ENCODE peak calls at places on chromosomes 1 and 21, in eight cellular contexts. Q is stomach, A is NCI-H1436, B is activated T-cell treated with anti-CD3 and anti-CD28 coated beads for 48 hours, T is HuH-7, I is HAP-1, E is T-cell, Z is GDM1. X is an unnamed sample.

GRCh38 chr1:208513799-208514198 is 269.6 kb upstream of the PLXNA2 start:
- DNase-seq in Z (no peak), E (no peak), I (no peak), T (no peak), A (no peak), B (no peak), Q (no peak), X (no peak)

GRCh38 chr1:205917466-205918248 is 25.6 kb downstream of the SLC26A9 start:
- DNase-seq in T (no peak), I (no peak), B (no peak), Z (no peak), Q (no peak), A (peak), E (no peak), X (peak)

GRCh38 chr1:243725846-243726245 is 124.2 kb downstream of the AKT3 start:
- DNase-seq in E (no peak), A (no peak), T (no peak), Q (no peak), Z (no peak), B (no peak), I (no peak), X (no peak)

GRCh38 chr1:68174173-68175113 is 57.9 kb downstream of the WLS start:
- DNase-seq in B (no peak), I (no peak), A (no peak), E (no peak), Q (peak), T (no peak), Z (no peak), X (no peak)

GRCh38 chr1:119978018-119978505 is 81.7 kb upstream of the ADAM30 start:
- DNase-seq in B (no peak), T (no peak), Q (no peak), E (no peak), Z (no peak), A (no peak), I (no peak), X (no peak)

GRCh38 chr1:53641481-53642214 is 97.3 kb downstream of the GLIS1 start:
- DNase-seq in A (no peak), Q (no peak), T (no peak), Z (no peak), I (no peak), B (no peak), E (no peak), X (no peak)

GRCh38 chr21:38979271-38980196 is 173.8 kb downstream of the ETS2 start:
- DNase-seq in I (no peak), A (no peak), B (peak), Z (peak), T (no peak), E (no peak), Q (no peak), X (no peak)

GRCh38 chr1:19011832-19012231 is 55.4 kb upstream of the IFFO2 start:
- DNase-seq in Q (no peak), E (no peak), Z (no peak), T (no peak), A (no peak), I (no peak), B (no peak), X (peak)

GRCh38 chr1:225449261-225449660 is 21.4 kb upstream of the LBR start:
- DNase-seq in Q (peak), I (no peak), E (no peak), T (no peak), B (no peak), A (no peak), Z (no peak), X (no peak)

GRCh38 chr1:52022133-52022532 is 11.5 kb downstream of the KTI12 start:
- DNase-seq in A (no peak), Q (no peak), E (no peak), T (no peak), I (no peak), B (no peak), Z (no peak), X (no peak)

GRCh38 chr1:231460614-231461013 is 38.5 kb upstream of the EGLN1 start:
- DNase-seq in Q (no peak), Z (peak), I (no peak), E (peak), T (no peak), B (peak), A (no peak), X (no peak)

GRCh38 chr1:28871631-28872401 is 42.6 kb upstream of the EPB41 start:
- DNase-seq in Z (no peak), T (peak), E (no peak), B (no peak), Q (no peak), A (no peak), I (no peak), X (peak)

GRCh38 chr1:174408142-174408541 is 39.6 kb upstream of the GPR52 start:
- DNase-seq in E (no peak), B (no peak), Z (no peak), Q (no peak), T (no peak), A (no peak), I (no peak), X (no peak)

GRCh38 chr1:10818262-10819197 is 22.1 kb upstream of the CASZ1 start:
- DNase-seq in Z (no peak), T (no peak), I (no peak), A (no peak), Q (peak), E (no peak), B (no peak), X (no peak)

GRCh38 chr1:30899577-30900389 is 8.8 kb downstream of the SDC3 start:
- DNase-seq in I (no peak), T (no peak), E (no peak), Q (no peak), B (no peak), A (peak), Z (no peak), X (no peak)

GRCh38 chr1:180560868-180561600 is 2.3 kb downstream of the OVAAL start:
- DNase-seq in E (no peak), A (no peak), B (no peak), I (no peak), Q (no peak), T (no peak), Z (no peak), X (no peak)

GRCh38 chr21:38388219-38388618 is 110.1 kb downstream of the ERG start:
- DNase-seq in E (no peak), A (no peak), T (no peak), B (no peak), Z (no peak), I (no peak), Q (no peak), X (no peak)

GRCh38 chr21:31558839-31559367 is 100.6 kb upstream of the SOD1 start:
- DNase-seq in I (no peak), T (no peak), E (peak), Q (peak), B (peak), Z (peak), A (peak), X (peak)

GRCh38 chr1:25033030-25033827 is 103.2 kb upstream of the RUNX3 start:
- DNase-seq in I (no peak), Z (no peak), A (no peak), E (no peak), B (no peak), Q (no peak), T (no peak), X (no peak)

GRCh38 chr1:159229486-159229885 is 24.8 kb downstream of the ACKR1 start:
- DNase-seq in T (no peak), Q (no peak), Z (no peak), E (no peak), A (no peak), B (no peak), I (no peak), X (peak)

GRCh38 chr1:243713470-243714186 is 136.4 kb downstream of the AKT3 start:
- DNase-seq in Q (no peak), I (peak), E (no peak), A (peak), Z (no peak), T (no peak), B (no peak), X (no peak)

GRCh38 chr21:15249285-15249993 is 184.6 kb upstream of the NRIP1 start:
- DNase-seq in A (no peak), I (no peak), Q (no peak), Z (no peak), E (no peak), T (no peak), B (no peak), X (no peak)

GRCh38 chr1:56295949-56296929 is 283.1 kb downstream of the PLPP3 start:
- DNase-seq in I (no peak), Q (no peak), Z (no peak), T (no peak), A (no peak), E (no peak), B (no peak), X (no peak)

GRCh38 chr1:184199036-184199796 is 147.7 kb downstream of the TSEN15 start:
- DNase-seq in E (no peak), T (no peak), I (no peak), A (no peak), Q (no peak), Z (no peak), B (no peak), X (no peak)

GRCh38 chr1:202861420-202862121 is 27.4 kb downstream of the RABIF start:
- DNase-seq in Q (peak), Z (peak), E (peak), T (peak), I (peak), B (peak), A (peak), X (peak)

GRCh38 chr21:34511787-34512451 is at the start of gene KCNE1:
- DNase-seq in Q (no peak), A (no peak), T (no peak), Z (no peak), B (no peak), I (no peak), E (peak), X (peak)

GRCh38 chr1:59885160-59885832 is 41.3 kb downstream of the CYP2J2 start:
- DNase-seq in B (no peak), E (no peak), Z (no peak), T (no peak), Q (no peak), A (no peak), I (no peak), X (no peak)

GRCh38 chr1:79859212-79859948 is 852.9 kb upstream of the ADGRL4 start:
- DNase-seq in Q (no peak), Z (no peak), T (no peak), E (no peak), I (no peak), A (no peak), B (no peak), X (no peak)

GRCh38 chr1:89198500-89199072 is at the start of gene GBP4:
- DNase-seq in I (no peak), Z (peak), B (peak), A (no peak), Q (peak), T (no peak), E (peak), X (peak)